ENCODE peak calls at places on chromosomes 16 and 17, in nine cellular contexts. E is stimulated activated naive B cell treated with anti-CD40 and anti-IgM and Interleukin-4, amounts not matched to agents 10 μg/mL and 1 μg/mL and 100 μg/mL, for 72 hours; D is nephron progenitor cell; U is HEK293T; Y is posterior cingulate gyrus; N is RWPE1; M is NCI-H2107; S is activated gamma-delta T cell; V is iPS DF 6.9. T is an unnamed sample.

GRCh38 chr17:12568358-12569251 is 97.1 kb upstream of the MYOCD start:
- DNase-seq in S (no peak), V (no peak), N (no peak), Y (no peak), M (no peak), U (no peak), E (no peak), D (no peak), T (no peak)

GRCh38 chr17:67716405-67716798 is 1.3 kb upstream of the NOL11 start:
- DNase-seq in V (no peak), E (no peak), Y (no peak), N (no peak), S (no peak), U (no peak), D (no peak), M (no peak), T (no peak)

GRCh38 chr17:65013613-65014391 is 42.7 kb downstream of the GNA13 start:
- DNase-seq in Y (no peak), N (peak), D (no peak), M (no peak), S (no peak), V (no peak), U (no peak), E (no peak), T (no peak)

GRCh38 chr17:27491713-27492190 is 35.5 kb downstream of the KSR1 start:
- DNase-seq in S (no peak), Y (no peak), N (no peak), V (no peak), M (no peak), E (no peak), D (peak), U (no peak), T (peak)

GRCh38 chr16:66930189-66930588 is 4.0 kb downstream of the CIAO2B start:
- DNase-seq in U (no peak), N (no peak), V (no peak), D (no peak), E (no peak), M (no peak), S (no peak), Y (no peak), T (no peak)

GRCh38 chr17:76578376-76578775 is 7.3 kb downstream of the ST6GALNAC2 start:
- DNase-seq in E (no peak), N (peak), U (no peak), S (no peak), M (no peak), D (no peak), Y (peak), V (no peak), T (no peak)

GRCh38 chr17:8152112-8152775 is at the start of gene PER1:
- DNase-seq in M (peak), V (no peak), D (peak), N (peak), U (peak), Y (peak), E (peak), S (peak), T (peak)

GRCh38 chr17:57548421-57549385 is 196.4 kb downstream of the CCDC182 start:
- DNase-seq in D (peak), M (no peak), E (no peak), V (no peak), S (no peak), Y (peak), U (peak), N (no peak), T (no peak)

GRCh38 chr17:80859004-80859941 is 132.4 kb upstream of the CHMP6 start:
- DNase-seq in N (peak), D (no peak), U (no peak), Y (peak), S (no peak), E (no peak), V (no peak), M (no peak), T (peak)

GRCh38 chr17:45413498-45413923 is 19.2 kb downstream of the ARHGAP27 start:
- DNase-seq in D (no peak), U (no peak), E (peak), M (no peak), N (no peak), S (no peak), Y (peak), V (no peak), T (no peak)

GRCh38 chr17:27343972-27344607 is 50.2 kb downstream of the WSB1 start:
- DNase-seq in N (no peak), D (no peak), U (no peak), S (no peak), Y (no peak), E (no peak), V (no peak), M (no peak), T (no peak)

GRCh38 chr17:31564883-31565297 is 173.4 kb downstream of the RAB11FIP4 start:
- DNase-seq in V (no peak), S (no peak), E (no peak), M (no peak), D (no peak), N (no peak), U (no peak), Y (no peak), T (no peak)

GRCh38 chr17:41738077-41738800 is 3.8 kb upstream of the HAP1 start:
- DNase-seq in N (peak), E (peak), M (peak), Y (peak), S (peak), U (peak), D (peak), V (peak), T (peak)

GRCh38 chr17:64781013-64781392 is 118.9 kb upstream of the SMURF2 start:
- DNase-seq in E (no peak), V (no peak), S (no peak), Y (peak), U (no peak), D (peak), N (no peak), M (no peak), T (no peak)

GRCh38 chr16:30395992-30396560 is 856 bp downstream of the ZNF48 start:
- DNase-seq in Y (no peak), V (no peak), S (no peak), U (peak), D (no peak), E (no peak), M (no peak), N (no peak), T (peak)

GRCh38 chr17:37458805-37459204 is 30.9 kb upstream of the DUSP14 start:
- DNase-seq in Y (no peak), N (no peak), U (no peak), S (no peak), D (no peak), M (no peak), E (no peak), V (no peak), T (no peak)

GRCh38 chr17:61568219-61569072 is 22.6 kb downstream of the NACA2 start:
- DNase-seq in U (no peak), E (no peak), S (no peak), M (no peak), N (peak), Y (no peak), D (no peak), V (no peak), T (no peak)

GRCh38 chr16:520847-521246 is 6.7 kb upstream of the CAPN15 start:
- DNase-seq in U (no peak), V (no peak), M (no peak), S (no peak), Y (no peak), D (no peak), N (no peak), E (no peak), T (no peak)

GRCh38 chr17:49820773-49821172 is 27.1 kb downstream of the TAC4 start:
- DNase-seq in N (no peak), M (no peak), U (no peak), D (no peak), S (no peak), V (no peak), E (no peak), Y (no peak), T (no peak)

GRCh38 chr17:42067371-42068180 is 17.2 kb upstream of the C17orf113 start:
- DNase-seq in D (peak), N (peak), U (peak), S (no peak), M (no peak), E (peak), V (no peak), Y (peak), T (peak)